ENCODE peak calls at places on chromosomes 12 and 14, in nine cellular contexts. One of them, this sample, is unnamed.

GRCh38 chr12:112992541-112993398 is 14.5 kb downstream of the OAS2 start:
- DNase-seq in endothelial cell of umbilical vein: peak
- DNase-seq in AG20443: peak
- DNase-seq in stimulated activated effector memory CD8-positive, alpha-beta T cell treated with anti-CD3 and anti-CD28 coated beads, Interleukin-12 subunit alpha, Interleukin-12 subunit beta, amount 100 ng/mL, for 72 hours: peak
- DNase-seq in NCI-H1436: peak
- DNase-seq in GM19239: no peak
- DNase-seq in GM10248: peak
- DNase-seq in activated CD4-positive, alpha-beta T cell treated with anti-CD3 and anti-CD28 coated beads, Interleukin-2, amount 50 U/mL, for 24 hours: peak
- DNase-seq in HFFc6: peak
- DNase-seq in this sample: no peak

GRCh38 chr14:53032161-53032803 is 81.4 kb upstream of the FERMT2 start:
- DNase-seq in endothelial cell of umbilical vein: peak
- DNase-seq in AG20443: peak
- DNase-seq in stimulated activated effector memory CD8-positive, alpha-beta T cell treated with anti-CD3 and anti-CD28 coated beads, Interleukin-12 subunit alpha, Interleukin-12 subunit beta, amount 100 ng/mL, for 72 hours: no peak
- DNase-seq in NCI-H1436: no peak
- DNase-seq in GM19239: no peak
- DNase-seq in GM10248: no peak
- DNase-seq in activated CD4-positive, alpha-beta T cell treated with anti-CD3 and anti-CD28 coated beads, Interleukin-2, amount 50 U/mL, for 24 hours: no peak
- DNase-seq in HFFc6: peak
- DNase-seq in this sample: no peak

GRCh38 chr14:76168531-76168930 is 16.8 kb downstream of the GPATCH2L start:
- DNase-seq in endothelial cell of umbilical vein: no peak
- DNase-seq in AG20443: no peak
- DNase-seq in stimulated activated effector memory CD8-positive, alpha-beta T cell treated with anti-CD3 and anti-CD28 coated beads, Interleukin-12 subunit alpha, Interleukin-12 subunit beta, amount 100 ng/mL, for 72 hours: no peak
- DNase-seq in NCI-H1436: no peak
- DNase-seq in GM19239: no peak
- DNase-seq in GM10248: no peak
- DNase-seq in activated CD4-positive, alpha-beta T cell treated with anti-CD3 and anti-CD28 coated beads, Interleukin-2, amount 50 U/mL, for 24 hours: no peak
- DNase-seq in HFFc6: no peak
- DNase-seq in this sample: no peak

GRCh38 chr12:47165934-47166333 is 86.2 kb upstream of the AMIGO2 start:
- DNase-seq in endothelial cell of umbilical vein: no peak
- DNase-seq in AG20443: no peak
- DNase-seq in stimulated activated effector memory CD8-positive, alpha-beta T cell treated with anti-CD3 and anti-CD28 coated beads, Interleukin-12 subunit alpha, Interleukin-12 subunit beta, amount 100 ng/mL, for 72 hours: no peak
- DNase-seq in NCI-H1436: no peak
- DNase-seq in GM19239: no peak
- DNase-seq in GM10248: no peak
- DNase-seq in activated CD4-positive, alpha-beta T cell treated with anti-CD3 and anti-CD28 coated beads, Interleukin-2, amount 50 U/mL, for 24 hours: no peak
- DNase-seq in HFFc6: no peak
- DNase-seq in this sample: no peak

GRCh38 chr14:59352951-59353350 is 112.2 kb downstream of the GPR135 start:
- DNase-seq in endothelial cell of umbilical vein: no peak
- DNase-seq in AG20443: no peak
- DNase-seq in stimulated activated effector memory CD8-positive, alpha-beta T cell treated with anti-CD3 and anti-CD28 coated beads, Interleukin-12 subunit alpha, Interleukin-12 subunit beta, amount 100 ng/mL, for 72 hours: no peak
- DNase-seq in NCI-H1436: no peak
- DNase-seq in GM19239: no peak
- DNase-seq in GM10248: no peak
- DNase-seq in activated CD4-positive, alpha-beta T cell treated with anti-CD3 and anti-CD28 coated beads, Interleukin-2, amount 50 U/mL, for 24 hours: no peak
- DNase-seq in HFFc6: no peak
- DNase-seq in this sample: no peak

GRCh38 chr14:94924189-94924588 is 154.3 kb upstream of the GSC start:
- DNase-seq in endothelial cell of umbilical vein: no peak
- DNase-seq in AG20443: no peak
- DNase-seq in stimulated activated effector memory CD8-positive, alpha-beta T cell treated with anti-CD3 and anti-CD28 coated beads, Interleukin-12 subunit alpha, Interleukin-12 subunit beta, amount 100 ng/mL, for 72 hours: no peak
- DNase-seq in NCI-H1436: no peak
- DNase-seq in GM19239: no peak
- DNase-seq in GM10248: no peak
- DNase-seq in activated CD4-positive, alpha-beta T cell treated with anti-CD3 and anti-CD28 coated beads, Interleukin-2, amount 50 U/mL, for 24 hours: no peak
- DNase-seq in HFFc6: no peak
- DNase-seq in this sample: no peak

GRCh38 chr12:77049767-77050353 is 15.5 kb downstream of the E2F7 start:
- DNase-seq in endothelial cell of umbilical vein: peak
- DNase-seq in AG20443: peak
- DNase-seq in stimulated activated effector memory CD8-positive, alpha-beta T cell treated with anti-CD3 and anti-CD28 coated beads, Interleukin-12 subunit alpha, Interleukin-12 subunit beta, amount 100 ng/mL, for 72 hours: no peak
- DNase-seq in NCI-H1436: peak
- DNase-seq in GM19239: peak
- DNase-seq in GM10248: peak
- DNase-seq in activated CD4-positive, alpha-beta T cell treated with anti-CD3 and anti-CD28 coated beads, Interleukin-2, amount 50 U/mL, for 24 hours: peak
- DNase-seq in HFFc6: peak
- DNase-seq in this sample: no peak

GRCh38 chr14:100193417-100194357 is 34.2 kb upstream of the DEGS2 start:
- DNase-seq in endothelial cell of umbilical vein: no peak
- DNase-seq in AG20443: no peak
- DNase-seq in stimulated activated effector memory CD8-positive, alpha-beta T cell treated with anti-CD3 and anti-CD28 coated beads, Interleukin-12 subunit alpha, Interleukin-12 subunit beta, amount 100 ng/mL, for 72 hours: no peak
- DNase-seq in NCI-H1436: no peak
- DNase-seq in GM19239: no peak
- DNase-seq in GM10248: peak
- DNase-seq in activated CD4-positive, alpha-beta T cell treated with anti-CD3 and anti-CD28 coated beads, Interleukin-2, amount 50 U/mL, for 24 hours: no peak
- DNase-seq in HFFc6: no peak
- DNase-seq in this sample: no peak

GRCh38 chr12:94039914-94040313 is 108.5 kb upstream of the PLXNC1 start:
- DNase-seq in endothelial cell of umbilical vein: no peak
- DNase-seq in AG20443: peak
- DNase-seq in stimulated activated effector memory CD8-positive, alpha-beta T cell treated with anti-CD3 and anti-CD28 coated beads, Interleukin-12 subunit alpha, Interleukin-12 subunit beta, amount 100 ng/mL, for 72 hours: no peak
- DNase-seq in NCI-H1436: no peak
- DNase-seq in GM19239: no peak
- DNase-seq in GM10248: no peak
- DNase-seq in activated CD4-positive, alpha-beta T cell treated with anti-CD3 and anti-CD28 coated beads, Interleukin-2, amount 50 U/mL, for 24 hours: no peak
- DNase-seq in HFFc6: no peak
- DNase-seq in this sample: no peak

GRCh38 chr12:51011960-51012359 is 14.2 kb downstream of the SLC11A2 start:
- DNase-seq in endothelial cell of umbilical vein: no peak
- DNase-seq in AG20443: peak
- DNase-seq in stimulated activated effector memory CD8-positive, alpha-beta T cell treated with anti-CD3 and anti-CD28 coated beads, Interleukin-12 subunit alpha, Interleukin-12 subunit beta, amount 100 ng/mL, for 72 hours: no peak
- DNase-seq in NCI-H1436: no peak
- DNase-seq in GM19239: no peak
- DNase-seq in GM10248: no peak
- DNase-seq in activated CD4-positive, alpha-beta T cell treated with anti-CD3 and anti-CD28 coated beads, Interleukin-2, amount 50 U/mL, for 24 hours: no peak
- DNase-seq in HFFc6: no peak
- DNase-seq in this sample: no peak

GRCh38 chr14:70664698-70665447 is 23.2 kb downstream of the TTC9 start:
- DNase-seq in endothelial cell of umbilical vein: no peak
- DNase-seq in AG20443: no peak
- DNase-seq in stimulated activated effector memory CD8-positive, alpha-beta T cell treated with anti-CD3 and anti-CD28 coated beads, Interleukin-12 subunit alpha, Interleukin-12 subunit beta, amount 100 ng/mL, for 72 hours: no peak
- DNase-seq in NCI-H1436: no peak
- DNase-seq in GM19239: no peak
- DNase-seq in GM10248: no peak
- DNase-seq in activated CD4-positive, alpha-beta T cell treated with anti-CD3 and anti-CD28 coated beads, Interleukin-2, amount 50 U/mL, for 24 hours: no peak
- DNase-seq in HFFc6: no peak
- DNase-seq in this sample: no peak

GRCh38 chr12:123488539-123489230 is 30.7 kb downstream of the SNRNP35 start:
- DNase-seq in endothelial cell of umbilical vein: no peak
- DNase-seq in AG20443: no peak
- DNase-seq in stimulated activated effector memory CD8-positive, alpha-beta T cell treated with anti-CD3 and anti-CD28 coated beads, Interleukin-12 subunit alpha, Interleukin-12 subunit beta, amount 100 ng/mL, for 72 hours: no peak
- DNase-seq in NCI-H1436: no peak
- DNase-seq in GM19239: no peak
- DNase-seq in GM10248: no peak
- DNase-seq in activated CD4-positive, alpha-beta T cell treated with anti-CD3 and anti-CD28 coated beads, Interleukin-2, amount 50 U/mL, for 24 hours: no peak
- DNase-seq in HFFc6: no peak
- DNase-seq in this sample: no peak

GRCh38 chr12:20212658-20213387 is 155.5 kb upstream of the PDE3A start:
- DNase-seq in endothelial cell of umbilical vein: peak
- DNase-seq in AG20443: peak
- DNase-seq in stimulated activated effector memory CD8-positive, alpha-beta T cell treated with anti-CD3 and anti-CD28 coated beads, Interleukin-12 subunit alpha, Interleukin-12 subunit beta, amount 100 ng/mL, for 72 hours: no peak
- DNase-seq in NCI-H1436: peak
- DNase-seq in GM19239: no peak
- DNase-seq in GM10248: no peak
- DNase-seq in activated CD4-positive, alpha-beta T cell treated with anti-CD3 and anti-CD28 coated beads, Interleukin-2, amount 50 U/mL, for 24 hours: no peak
- DNase-seq in HFFc6: peak
- DNase-seq in this sample: peak

GRCh38 chr12:29754235-29755189 is 29.2 kb downstream of the TMTC1 start:
- DNase-seq in endothelial cell of umbilical vein: peak
- DNase-seq in AG20443: no peak
- DNase-seq in stimulated activated effector memory CD8-positive, alpha-beta T cell treated with anti-CD3 and anti-CD28 coated beads, Interleukin-12 subunit alpha, Interleukin-12 subunit beta, amount 100 ng/mL, for 72 hours: no peak
- DNase-seq in NCI-H1436: no peak
- DNase-seq in GM19239: no peak
- DNase-seq in GM10248: no peak
- DNase-seq in activated CD4-positive, alpha-beta T cell treated with anti-CD3 and anti-CD28 coated beads, Interleukin-2, amount 50 U/mL, for 24 hours: no peak
- DNase-seq in HFFc6: no peak
- DNase-seq in this sample: no peak

GRCh38 chr14:103543721-103544626 is 15.0 kb downstream of the TRMT61A start:
- DNase-seq in endothelial cell of umbilical vein: no peak
- DNase-seq in AG20443: no peak
- DNase-seq in stimulated activated effector memory CD8-positive, alpha-beta T cell treated with anti-CD3 and anti-CD28 coated beads, Interleukin-12 subunit alpha, Interleukin-12 subunit beta, amount 100 ng/mL, for 72 hours: no peak
- DNase-seq in NCI-H1436: peak
- DNase-seq in GM19239: no peak
- DNase-seq in GM10248: no peak
- DNase-seq in activated CD4-positive, alpha-beta T cell treated with anti-CD3 and anti-CD28 coated beads, Interleukin-2, amount 50 U/mL, for 24 hours: no peak
- DNase-seq in HFFc6: no peak
- DNase-seq in this sample: peak

This sample was measured in kidney.